ENCODE peak calls at places on chromosomes 2 and 18, in five cellular contexts. E, H, J, Z and U are unnamed samples.

GRCh38 chr2:225073198-225073597 is 30.9 kb upstream of the DOCK10 start:
- DNase-seq in J (no peak), E (no peak), Z (no peak), H (no peak), U (no peak)

GRCh38 chr2:235302263-235302662 is 191.6 kb upstream of the AGAP1 start:
- DNase-seq in H (no peak), J (no peak), Z (no peak), E (no peak), U (no peak)

GRCh38 chr2:105873281-105873680 is 128.6 kb downstream of the NCK2 start:
- DNase-seq in E (no peak), J (no peak), H (no peak), Z (no peak), U (no peak)

GRCh38 chr18:47050468-47050867 is 15.0 kb upstream of the ELOA2 start:
- DNase-seq in Z (peak), H (no peak), E (no peak), J (no peak), U (no peak)

GRCh38 chr2:214542251-214542650 is 131.4 kb downstream of the VWC2L start:
- DNase-seq in E (no peak), H (no peak), Z (no peak), J (no peak), U (no peak)

GRCh38 chr2:190503088-190503487 is 31.4 kb downstream of the NEMP2 start:
- DNase-seq in E (no peak), J (no peak), Z (no peak), H (no peak), U (no peak)

GRCh38 chr2:178523596-178524134 is 43.4 kb downstream of the PLEKHA3 start:
- DNase-seq in Z (no peak), E (no peak), J (no peak), H (no peak), U (no peak)

GRCh38 chr2:7703523-7704144 is 786.4 kb downstream of the RNF144A start:
- DNase-seq in E (peak), J (no peak), Z (no peak), H (no peak), U (no peak)

GRCh38 chr18:9150116-9150515 is 13.5 kb downstream of the ANKRD12 start:
- DNase-seq in E (no peak), J (no peak), H (no peak), Z (no peak), U (no peak)

GRCh38 chr2:58866040-58866439 is 624.9 kb upstream of the FANCL start:
- DNase-seq in H (no peak), E (peak), Z (peak), J (no peak), U (no peak)

GRCh38 chr2:53460347-53460746 is 307.3 kb upstream of the CHAC2 start:
- DNase-seq in J (no peak), H (no peak), Z (no peak), E (no peak), U (no peak)

GRCh38 chr2:49029406-49029805 is 124.9 kb downstream of the FSHR start:
- DNase-seq in J (no peak), Z (no peak), H (no peak), E (no peak), U (no peak)

GRCh38 chr2:96730212-96730611 is 9.7 kb downstream of the LMAN2L start:
- DNase-seq in E (no peak), H (no peak), Z (no peak), J (no peak), U (no peak)

GRCh38 chr2:113886479-113887383 is 3.2 kb upstream of the ACTR3 start:
- DNase-seq in Z (no peak), J (no peak), H (peak), E (no peak), U (no peak)

GRCh38 chr2:161077367-161078210 is 82.6 kb upstream of the TANK start:
- DNase-seq in H (no peak), J (no peak), Z (no peak), E (no peak), U (no peak)

GRCh38 chr2:231685349-231686191 is 22.8 kb upstream of the PTMA start:
- DNase-seq in E (peak), Z (no peak), J (no peak), H (no peak), U (no peak)

GRCh38 chr2:204325468-204325867 is 219.8 kb upstream of the PARD3B start:
- DNase-seq in J (peak), E (peak), H (no peak), Z (peak), U (peak)

GRCh38 chr2:197183355-197183754 is 127.2 kb downstream of the ANKRD44 start:
- DNase-seq in E (no peak), Z (no peak), J (no peak), H (no peak), U (no peak)

GRCh38 chr2:207311316-207312005 is 145.7 kb upstream of the KLF7 start:
- DNase-seq in J (no peak), E (no peak), Z (no peak), H (no peak), U (no peak)

GRCh38 chr2:83368461-83368860 is 1090.6 kb downstream of the SUCLG1 start:
- DNase-seq in H (no peak), E (no peak), Z (no peak), J (no peak), U (no peak)

GRCh38 chr2:190585000-190585678 is 50.6 kb upstream of the NEMP2 start:
- DNase-seq in H (no peak), Z (no peak), J (no peak), E (no peak), U (no peak)

GRCh38 chr2:47193607-47194006 is 38.5 kb upstream of the STPG4 start:
- DNase-seq in Z (no peak), H (no peak), E (no peak), J (no peak), U (no peak)

GRCh38 chr2:39265315-39265714 is 21.5 kb upstream of the CDKL4 start:
- DNase-seq in E (no peak), Z (no peak), J (no peak), H (no peak), U (no peak)

GRCh38 chr18:52569492-52569891 is 229.5 kb downstream of the DCC start:
- DNase-seq in Z (no peak), H (no peak), J (no peak), E (no peak), U (no peak)

GRCh38 chr18:55494899-55495298 is 93.1 kb downstream of the TCF4 start:
- DNase-seq in J (no peak), H (no peak), E (no peak), Z (no peak), U (no peak)

GRCh38 chr2:240712121-240712520 is 20.5 kb downstream of the AQP12A start:
- DNase-seq in Z (no peak), J (no peak), H (no peak), E (no peak), U (no peak)

GRCh38 chr18:72868666-72869661 is 1.2 kb upstream of the NETO1 start:
- DNase-seq in Z (peak), E (peak), J (no peak), H (peak), U (peak)

GRCh38 chr18:76557026-76557575 is 62.1 kb upstream of the ZNF516 start:
- DNase-seq in J (no peak), Z (no peak), E (no peak), H (no peak), U (no peak)

GRCh38 chr2:148622390-148622789 is 22.2 kb upstream of the EPC2 start:
- DNase-seq in J (no peak), E (no peak), H (no peak), Z (no peak), U (no peak)

DNA sequence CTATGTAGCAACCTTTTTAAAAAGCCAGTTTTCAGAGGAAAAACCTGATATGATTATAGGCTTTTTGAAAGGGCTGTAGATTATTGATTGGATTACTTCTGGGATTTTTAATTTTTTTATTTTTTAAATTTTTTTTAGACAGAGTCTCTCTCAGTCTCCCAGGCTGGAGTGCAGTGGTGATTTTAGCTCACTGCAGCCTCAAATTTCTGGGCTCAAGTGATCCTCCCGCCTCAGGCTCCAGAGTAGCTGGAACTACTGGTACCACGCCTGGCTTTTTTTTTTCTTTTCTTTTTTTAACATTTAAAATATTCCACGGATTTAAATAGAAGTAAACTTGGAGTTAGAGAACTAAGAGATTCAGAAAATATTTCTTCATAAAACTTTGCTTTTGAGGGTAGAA is 1.2 kb downstream of the MRPL19 start:
- DNase-seq in E (no peak), Z (no peak), J (no peak), H (no peak), U (no peak)
- TF ChIP-seq CTCF in E (no peak), Z (no peak), J (peak), H (no peak), U (no peak)

DNA sequence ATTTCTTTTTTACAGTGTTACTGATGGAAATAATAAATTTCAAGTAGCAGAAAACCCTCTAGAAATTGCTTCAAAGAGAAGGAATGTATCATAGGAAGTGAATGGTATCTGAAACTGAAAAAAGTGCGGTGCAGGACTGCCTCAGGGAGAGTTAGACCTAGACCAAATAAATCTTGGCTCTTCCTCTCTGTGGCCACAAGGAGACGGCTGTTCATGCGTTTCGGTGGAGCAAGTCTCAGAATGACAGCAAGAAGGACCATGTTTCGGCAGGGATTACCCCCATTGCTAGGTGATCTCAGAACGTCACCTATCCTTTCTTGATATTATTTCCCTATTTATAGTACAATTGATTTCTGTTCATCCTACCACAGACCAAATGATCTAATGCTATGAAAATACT is 522.3 kb downstream of the SOX11 start:
- DNase-seq in Z (no peak), H (no peak), J (no peak), E (no peak), U (no peak)
- TF ChIP-seq CTCF in Z (no peak), H (no peak), J (peak), E (no peak), U (no peak)

GRCh38 chr18:50573679-50574078 is 13.8 kb downstream of the MAPK4 start:
- DNase-seq in E (no peak), H (no peak), J (no peak), Z (no peak), U (no peak)
- TF ChIP-seq CTCF in E (no peak), H (no peak), J (peak), Z (peak), U (no peak)

GRCh38 chr2:112602917-112603316 is 18.5 kb downstream of the CHCHD5 start:
- DNase-seq in Z (no peak), H (no peak), J (no peak), E (no peak), U (no peak)

GRCh38 chr2:112600634-112601033 is 16.2 kb downstream of the CHCHD5 start:
- DNase-seq in H (no peak), J (no peak), Z (no peak), E (no peak), U (no peak)

GRCh38 chr2:112603731-112604130 is 19.3 kb downstream of the CHCHD5 start:
- DNase-seq in Z (no peak), J (no peak), E (no peak), H (no peak), U (no peak)

GRCh38 chr2:112604952-112605351 is 20.5 kb downstream of the CHCHD5 start:
- DNase-seq in E (no peak), J (no peak), H (no peak), Z (no peak), U (no peak)

GRCh38 chr2:112601754-112602153 is 17.3 kb downstream of the CHCHD5 start:
- DNase-seq in Z (no peak), H (no peak), E (no peak), J (no peak), U (no peak)
- TF ChIP-seq CTCF in Z (no peak), H (no peak), E (no peak), J (no peak), U (no peak)

GRCh38 chr2:162277344-162277743 is 34.1 kb upstream of the FAP start:
- DNase-seq in E (no peak), Z (no peak), H (no peak), J (no peak), U (no peak)

GRCh38 chr2:162282765-162283425 is 35.6 kb downstream of the IFIH1 start:
- DNase-seq in Z (no peak), H (no peak), J (no peak), E (no peak), U (no peak)

DNA sequence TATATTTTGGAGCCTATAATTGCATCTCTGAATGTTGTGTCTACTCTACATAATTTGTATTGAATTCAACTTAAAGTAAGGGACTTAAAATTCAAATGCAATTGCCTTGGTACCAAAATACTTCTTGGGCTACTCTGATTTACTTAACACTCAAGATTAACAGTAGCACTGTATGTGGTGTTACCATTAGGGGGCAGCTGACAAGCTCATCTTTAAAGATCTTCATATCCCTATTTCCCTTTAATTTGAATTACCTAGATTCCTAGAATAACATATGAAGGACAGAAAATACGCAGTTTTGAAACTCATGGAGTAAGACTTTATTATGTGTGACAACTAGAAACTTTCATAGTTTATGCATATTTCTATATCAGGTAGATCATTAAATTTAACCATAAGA is 37.4 kb upstream of the FAP start:
- DNase-seq in E (no peak), J (no peak), Z (no peak), H (no peak), U (no peak)
- TF ChIP-seq CTCF in E (no peak), J (no peak), Z (no peak), H (no peak), U (no peak)

GRCh38 chr2:111669928-111670695 is 213.9 kb downstream of the ANAPC1 start:
- DNase-seq in E (no peak), H (no peak), Z (no peak), J (no peak), U (no peak)
- TF ChIP-seq CTCF in E (no peak), H (no peak), Z (no peak), J (no peak), U (no peak)

GRCh38 chr2:158725496-158725895 is 69.6 kb upstream of the DAPL1 start:
- DNase-seq in E (no peak), H (no peak), Z (no peak), J (no peak), U (no peak)

GRCh38 chr2:158724803-158725271 is 70.3 kb upstream of the DAPL1 start:
- DNase-seq in J (no peak), Z (no peak), E (no peak), H (no peak), U (no peak)

GRCh38 chr2:158723311-158723838 is 71.7 kb upstream of the DAPL1 start:
- DNase-seq in H (no peak), J (no peak), Z (no peak), E (no peak), U (no peak)

GRCh38 chr2:158722266-158723105 is 72.6 kb upstream of the DAPL1 start:
- DNase-seq in E (no peak), H (no peak), Z (no peak), J (no peak), U (no peak)

DNA sequence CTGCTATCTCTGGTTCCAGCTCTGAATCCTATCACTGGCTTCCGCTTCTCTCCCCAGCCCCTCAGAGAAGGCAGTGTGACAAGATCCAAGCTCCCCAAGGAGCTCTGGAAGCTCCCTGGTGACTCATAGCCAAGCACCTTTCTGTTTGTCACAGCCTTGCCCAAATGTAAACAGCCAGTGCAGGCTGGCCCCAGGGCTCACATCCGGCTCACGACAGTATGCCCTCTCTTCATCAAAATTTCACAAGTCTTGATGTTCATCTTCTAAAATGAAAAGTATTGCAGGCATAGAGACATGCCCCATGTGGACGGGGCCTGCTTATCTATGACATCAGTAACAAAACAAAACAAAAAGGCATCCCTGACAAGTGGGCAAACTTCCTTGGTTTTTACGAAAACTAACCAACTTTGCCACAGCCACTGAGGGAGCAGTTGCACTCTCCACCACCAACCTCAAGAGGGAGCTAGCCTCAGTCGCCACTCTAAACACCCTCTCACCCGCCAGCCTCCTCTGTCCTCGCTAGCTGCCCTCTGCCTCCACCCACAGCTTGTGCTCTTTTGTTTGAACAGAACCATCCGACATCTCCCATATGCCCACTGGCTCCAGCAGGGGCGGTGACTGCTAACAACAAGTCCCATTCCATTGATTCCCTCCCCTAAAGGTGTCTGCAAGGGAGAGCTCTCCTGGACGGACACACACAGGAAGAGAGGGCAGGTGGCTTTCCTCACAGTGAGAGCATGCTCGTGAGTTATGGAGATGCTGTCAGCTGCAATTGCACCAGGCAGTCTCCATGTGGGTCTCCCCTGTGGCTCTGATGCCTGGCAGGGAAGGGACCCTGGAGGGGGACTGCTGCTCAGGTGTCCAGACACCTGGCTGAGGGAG is 71.0 kb upstream of the DAPL1 start:
- DNase-seq in H (no peak), Z (peak), E (peak), J (no peak), U (no peak)
- TF ChIP-seq CTCF in H (no peak), Z (peak), E (peak), J (peak), U (no peak)

DNA sequence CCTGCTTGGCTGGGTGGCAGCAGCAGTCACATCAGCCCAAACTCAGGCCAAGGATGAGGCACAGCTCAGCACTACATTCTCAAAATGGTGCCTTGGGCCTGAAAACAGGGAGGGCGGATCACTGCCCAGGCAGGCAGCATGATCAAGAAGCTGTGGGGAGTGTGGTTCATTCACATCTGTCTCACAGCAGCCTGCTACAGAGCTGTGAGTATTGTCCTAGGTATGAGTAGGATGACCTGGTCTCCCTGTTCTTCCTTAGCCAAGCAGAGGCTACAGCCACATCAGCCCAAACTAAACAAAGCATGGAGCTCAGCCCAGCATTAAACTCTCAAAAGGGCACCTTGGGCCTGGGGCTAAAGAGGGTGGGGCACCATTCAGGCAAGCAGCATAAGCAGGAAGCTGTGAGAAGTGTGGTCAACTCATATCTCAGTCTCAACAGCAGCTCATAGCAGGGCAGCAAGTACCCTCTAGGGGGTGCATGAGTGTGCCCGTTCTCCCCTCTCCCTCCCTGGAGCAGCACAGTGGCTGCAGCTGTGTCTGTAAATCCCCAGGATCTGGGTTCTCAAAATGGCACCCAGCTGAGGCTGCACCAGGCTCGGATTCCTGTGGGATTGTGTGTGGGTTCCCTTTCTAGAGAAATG is 139.6 kb downstream of the TRABD2A start:
- DNase-seq in Z (no peak), H (no peak), E (peak), J (no peak), U (no peak)
- TF ChIP-seq CTCF in Z (no peak), H (no peak), E (peak), J (peak), U (peak)

DNA sequence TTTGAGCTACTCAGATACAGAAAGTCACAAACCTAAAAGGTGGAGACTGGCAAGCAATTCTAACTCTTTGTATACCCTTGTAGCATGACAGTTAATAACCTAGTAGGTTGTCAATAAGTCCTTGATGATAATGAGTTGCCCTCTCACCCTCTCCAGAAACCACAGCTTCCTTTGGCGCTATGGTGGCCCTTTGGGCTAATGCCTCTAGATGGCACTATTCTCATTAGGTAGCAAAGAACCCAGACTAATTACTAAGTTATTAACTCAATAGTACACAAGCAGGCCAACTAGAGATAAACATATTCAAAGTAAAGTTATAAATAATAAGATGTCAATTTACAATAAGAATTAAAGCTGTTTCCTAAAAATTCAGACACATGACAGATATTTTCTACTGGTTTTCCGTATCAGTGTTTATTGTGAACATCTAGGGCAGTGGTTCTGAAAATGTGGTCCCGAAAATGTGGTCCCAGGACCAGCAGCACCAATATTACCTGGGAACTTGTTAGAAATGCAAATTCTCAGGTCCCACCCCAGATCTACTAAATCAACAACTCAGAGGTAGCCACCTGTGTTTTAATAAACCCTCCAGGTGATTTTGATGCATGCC is 41.1 kb downstream of the LDAH start:
- DNase-seq in E (peak), J (no peak), H (no peak), Z (peak), U (no peak)
- TF ChIP-seq CTCF in E (peak), J (peak), H (no peak), Z (peak), U (peak)